ENCODE peak calls at places on chromosomes 3 and 15, in seven cellular contexts. R is H9, D is IMR-90, N is mesendoderm, P is mesenchymal stem cell, T is trophoblast cell, F is H1. B is an unnamed sample.

GRCh38 chr3:195451373-195452000 is 8.7 kb upstream of the ACAP2 start:
- DNase-seq in P (no peak), R (no peak), N (no peak), F (no peak), T (no peak), D (no peak), B (peak; percentile 14)

GRCh38 chr3:42535981-42536784 is 33.7 kb downstream of the VIPR1 start:
- DNase-seq in N (peak; percentile 94), F (peak; percentile 59), D (no peak), R (peak; percentile 86), T (peak; percentile 65), P (peak; percentile 18), B (peak; percentile 12)

GRCh38 chr3:87595798-87596197 is 319.4 kb upstream of the POU1F1 start:
- DNase-seq in N (no peak), T (no peak), P (no peak), F (no peak), D (no peak), R (no peak), B (no peak)

GRCh38 chr3:23035927-23036640 is 167.0 kb upstream of the UBE2E2 start:
- DNase-seq in F (no peak), T (no peak), R (peak; percentile 61), D (no peak), N (peak; percentile 23), P (no peak), B (peak; percentile 24)

GRCh38 chr3:186125118-186125517 is 16.2 kb upstream of the ETV5 start:
- DNase-seq in R (no peak), F (no peak), N (no peak), D (no peak), P (no peak), T (no peak), B (no peak)

GRCh38 chr3:53485675-53486365 is 8.6 kb upstream of the CACNA1D start:
- DNase-seq in P (no peak), N (no peak), F (no peak), T (no peak), D (no peak), R (no peak), B (no peak)

GRCh38 chr3:100032262-100032661 is 82.0 kb downstream of the FILIP1L start:
- DNase-seq in F (no peak), N (peak; percentile 60), T (peak; percentile 54), D (peak; percentile 90), R (no peak), P (peak; percentile 85), B (no peak)

GRCh38 chr3:25587975-25588374 is 76.7 kb downstream of the TOP2B start:
- DNase-seq in R (no peak), N (no peak), T (peak; percentile 27), P (no peak), F (no peak), D (no peak), B (no peak)

GRCh38 chr3:187012609-187013051 is 82.3 kb downstream of the ST6GAL1 start:
- DNase-seq in N (no peak), R (no peak), F (no peak), T (no peak), D (peak; percentile 64), P (peak; percentile 14), B (no peak)

GRCh38 chr3:42493126-42493797 is 9.2 kb upstream of the VIPR1 start:
- DNase-seq in R (peak; percentile 17), D (no peak), F (no peak), T (no peak), P (no peak), N (no peak), B (no peak)

GRCh38 chr3:131713416-131714118 is 210.8 kb upstream of the MRPL3 start:
- DNase-seq in T (no peak), R (no peak), D (no peak), P (no peak), F (no peak), N (no peak), B (no peak)

GRCh38 chr3:61222428-61222827 is 28.8 kb downstream of the FHIT start:
- DNase-seq in F (no peak), P (no peak), R (no peak), D (no peak), T (no peak), N (no peak), B (no peak)

GRCh38 chr3:38003371-38003816 is 12.8 kb downstream of the VILL start:
- DNase-seq in D (peak; percentile 33), R (peak; percentile 83), T (peak; percentile 30), P (peak; percentile 58), N (peak; percentile 71), F (no peak), B (peak; percentile 67)

GRCh38 chr3:11535207-11535960 is 108.3 kb downstream of the VGLL4 start:
- DNase-seq in R (no peak), T (no peak), P (no peak), F (no peak), N (no peak), D (no peak), B (no peak)

GRCh38 chr3:139127101-139127500 is 82.4 kb upstream of the PRR23C start:
- DNase-seq in F (no peak), T (peak; percentile 24), P (no peak), R (no peak), N (no peak), D (peak; percentile 82), B (no peak)

GRCh38 chr15:68749365-68750141 is 71.1 kb downstream of the ANP32A start:
- DNase-seq in P (no peak), F (no peak), D (no peak), R (no peak), T (no peak), N (no peak), B (no peak)

GRCh38 chr3:30349507-30349906 is 256.9 kb upstream of the TGFBR2 start:
- DNase-seq in F (no peak), D (no peak), N (peak; percentile 38), T (no peak), R (no peak), P (no peak), B (no peak)

GRCh38 chr15:29130461-29130860 is 139.2 kb downstream of the NSMCE3 start:
- DNase-seq in F (no peak), P (no peak), D (no peak), R (no peak), T (no peak), N (no peak), B (no peak)

GRCh38 chr15:84606653-84607120 is 5.9 kb downstream of the ZSCAN2 start:
- DNase-seq in F (no peak), T (no peak), P (no peak), D (no peak), N (no peak), R (no peak), B (no peak)

GRCh38 chr3:52053307-52054304 is 2.8 kb downstream of the DUSP7 start:
- DNase-seq in P (peak; percentile 52), T (no peak), F (no peak), R (no peak), D (peak; percentile 29), N (peak; percentile 38), B (no peak)
- H3K4me2 ChIP-seq in P (peak overlapping the region; percentile 44), T (no peak overlapping the region), F (peak overlapping the region; percentile 41), R (no peak overlapping the region), D (peak overlapping the region; percentile 60), N (no peak overlapping the region), B (no peak overlapping the region)

DNA sequence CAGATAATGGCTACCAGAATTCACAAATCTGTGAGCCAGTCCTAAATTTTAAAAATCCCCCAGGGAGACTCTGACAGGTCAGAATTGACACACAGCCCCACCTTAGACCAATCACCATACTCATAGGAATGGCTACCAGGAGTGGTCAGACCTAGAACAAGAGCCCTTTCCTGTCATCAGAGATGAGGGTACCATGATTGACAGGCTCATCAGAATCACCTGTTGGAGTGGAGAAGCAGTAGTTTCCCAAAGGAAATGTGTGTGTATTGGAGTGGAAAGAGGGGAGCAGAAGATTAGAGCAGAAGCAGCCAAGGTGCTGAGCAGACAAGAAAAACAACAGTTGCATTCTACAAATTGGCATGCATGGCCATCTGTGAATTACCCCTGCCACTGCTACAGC is 27.0 kb upstream of the SSR3 start:
- DNase-seq in T (no peak), P (no peak), F (no peak), N (no peak), R (no peak), D (no peak), B (no peak)
- H2BK120ac ChIP-seq in T (no peak overlapping the region), P (no peak overlapping the region), F (no peak overlapping the region), N (no peak overlapping the region), R (no peak overlapping the region), D (no peak overlapping the region), B (no peak overlapping the region)

DNA sequence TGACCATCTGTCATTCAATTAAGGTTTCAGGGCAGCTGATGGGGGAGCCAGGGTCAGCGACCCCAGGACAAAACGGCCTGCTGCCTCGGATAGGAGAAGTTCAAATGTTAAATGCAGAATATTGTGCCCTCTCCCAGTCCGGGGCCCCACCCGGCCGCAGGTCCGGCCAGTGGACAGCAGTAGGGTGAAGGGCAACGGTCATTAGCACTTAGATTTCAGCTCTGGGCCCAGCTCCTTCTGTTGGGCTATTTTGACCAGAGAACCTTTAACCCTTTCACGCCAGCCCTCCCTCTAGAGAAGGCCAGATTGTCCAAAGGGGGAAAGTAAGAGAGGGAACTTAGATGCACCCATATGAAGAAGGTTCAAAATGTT is 16.1 kb upstream of the ONECUT1 start:
- DNase-seq in P (no peak), T (no peak), F (no peak), R (no peak), D (no peak), N (no peak), B (no peak)
- H3K4me2 ChIP-seq in P (no peak overlapping the region), T (peak overlapping the region; percentile 51), F (peak overlapping the region; percentile 76), R (peak overlapping the region; percentile 45), D (no peak overlapping the region), N (no peak overlapping the region), B (peak overlapping the region; percentile 61)

GRCh38 chr3:127250032-127250431 is 37.8 kb downstream of the PRR20G start:
- DNase-seq in F (no peak), N (peak; percentile 10), D (no peak), R (no peak), T (no peak), P (no peak), B (no peak)
- H2BK120ac ChIP-seq in F (no peak overlapping the region), N (no peak overlapping the region), D (no peak overlapping the region), R (no peak overlapping the region), T (no peak overlapping the region), P (no peak overlapping the region), B (no peak overlapping the region)

GRCh38 chr3:189949580-189949979 is 171.1 kb downstream of the P3H2 start:
- DNase-seq in T (no peak), R (no peak), F (no peak), P (no peak), N (no peak), D (no peak), B (no peak)

GRCh38 chr3:189952272-189952671 is 168.4 kb downstream of the P3H2 start:
- DNase-seq in T (no peak), R (no peak), N (no peak), P (no peak), D (no peak), F (no peak), B (no peak)

GRCh38 chr3:189947948-189948723 is 172.6 kb downstream of the P3H2 start:
- DNase-seq in R (no peak), D (peak; percentile 40), T (peak; percentile 80), F (no peak), P (peak; percentile 49), N (peak; percentile 50), B (no peak)

GRCh38 chr3:189948724-189949045 is 172.0 kb downstream of the P3H2 start:
- DNase-seq in F (no peak), T (no peak), P (no peak), N (no peak), R (no peak), D (no peak), B (no peak)

GRCh38 chr3:189950258-189950657 is 170.4 kb downstream of the P3H2 start:
- DNase-seq in T (no peak), N (no peak), D (no peak), P (no peak), R (no peak), F (no peak), B (no peak)
- H3K4me2 ChIP-seq in T (no peak overlapping the region), N (no peak overlapping the region), D (no peak overlapping the region), P (no peak overlapping the region), R (no peak overlapping the region), F (no peak overlapping the region), B (no peak overlapping the region)